ENCODE peak calls at places on chromosome 10, in nine cellular contexts. S, I, Q, R, K, O, J, F and Z are unnamed samples.

GRCh38 chr10:98470850-98471249 is 24.1 kb upstream of the HPS1 start:
- DNase-seq in S (peak), I (no peak), Q (no peak), R (no peak), K (no peak), O (no peak), J (no peak), F (peak), Z (no peak)

GRCh38 chr10:51640120-51640819 is 59.1 kb downstream of the CSTF2T start:
- DNase-seq in S (no peak), I (no peak), Q (no peak), R (no peak), K (no peak), O (no peak), J (no peak), F (peak), Z (no peak)

GRCh38 chr10:79350407-79351154 is 3.3 kb downstream of the PPIF start:
- DNase-seq in S (no peak), I (no peak), Q (no peak), R (no peak), K (no peak), O (no peak), J (no peak), F (no peak), Z (no peak)

GRCh38 chr10:77669892-77670291 is 32.3 kb upstream of the KCNMA1 start:
- DNase-seq in S (no peak), I (no peak), Q (no peak), R (no peak), K (no peak), O (no peak), J (no peak), F (peak), Z (no peak)

GRCh38 chr10:101879456-101880189 is 36.0 kb upstream of the KCNIP2 start:
- DNase-seq in S (no peak), I (no peak), Q (peak), R (no peak), K (no peak), O (no peak), J (no peak), F (peak), Z (peak)

GRCh38 chr10:97350138-97350537 is 15.6 kb upstream of the FRAT2 start:
- DNase-seq in S (no peak), I (no peak), Q (no peak), R (no peak), K (no peak), O (no peak), J (no peak), F (no peak), Z (no peak)

GRCh38 chr10:42940487-42941157 is 136.2 kb upstream of the RET start:
- DNase-seq in S (no peak), I (no peak), Q (no peak), R (no peak), K (no peak), O (no peak), J (no peak), F (no peak), Z (no peak)

GRCh38 chr10:59346321-59346720 is 16.0 kb downstream of the FAM13C start:
- DNase-seq in S (no peak), I (no peak), Q (no peak), R (no peak), K (no peak), O (no peak), J (no peak), F (no peak), Z (peak)

GRCh38 chr10:78353636-78354035 is 320.0 kb downstream of the RPS24 start:
- DNase-seq in S (no peak), I (no peak), Q (no peak), R (no peak), K (no peak), O (no peak), J (no peak), F (no peak), Z (no peak)

GRCh38 chr10:85995791-85996190 is 370.8 kb downstream of the GRID1 start:
- DNase-seq in S (no peak), I (no peak), Q (peak), R (peak), K (peak), O (no peak), J (no peak), F (peak), Z (peak)

GRCh38 chr10:84429926-84430520 is 101.6 kb downstream of the CCSER2 start:
- DNase-seq in S (peak), I (no peak), Q (peak), R (peak), K (peak), O (peak), J (peak), F (peak), Z (peak)

GRCh38 chr10:95742529-95742884 is 13.5 kb upstream of the ENTPD1 start:
- DNase-seq in S (peak), I (no peak), Q (peak), R (peak), K (no peak), O (peak), J (no peak), F (no peak), Z (peak)

GRCh38 chr10:117226813-117227451 is 14.0 kb upstream of the SLC18A2 start:
- DNase-seq in S (no peak), I (no peak), Q (peak), R (no peak), K (peak), O (peak), J (no peak), F (peak), Z (peak)

GRCh38 chr10:75103881-75104686 is 7.4 kb upstream of the SAMD8 start:
- DNase-seq in S (no peak), I (no peak), Q (no peak), R (no peak), K (no peak), O (no peak), J (no peak), F (no peak), Z (no peak)

GRCh38 chr10:71753091-71753959 is 20.0 kb downstream of the VSIR start:
- DNase-seq in S (no peak), I (no peak), Q (no peak), R (peak), K (no peak), O (no peak), J (no peak), F (no peak), Z (peak)

GRCh38 chr10:71755179-71755879 is 18.0 kb downstream of the VSIR start:
- DNase-seq in S (no peak), I (no peak), Q (no peak), R (no peak), K (no peak), O (no peak), J (no peak), F (no peak), Z (no peak)

GRCh38 chr10:71752391-71753090 is 20.8 kb downstream of the VSIR start:
- DNase-seq in S (no peak), I (no peak), Q (no peak), R (no peak), K (no peak), O (no peak), J (no peak), F (no peak), Z (no peak)

GRCh38 chr10:71753960-71754505 is 19.3 kb downstream of the VSIR start:
- DNase-seq in S (no peak), I (no peak), Q (no peak), R (no peak), K (no peak), O (no peak), J (no peak), F (no peak), Z (no peak)

DNA sequence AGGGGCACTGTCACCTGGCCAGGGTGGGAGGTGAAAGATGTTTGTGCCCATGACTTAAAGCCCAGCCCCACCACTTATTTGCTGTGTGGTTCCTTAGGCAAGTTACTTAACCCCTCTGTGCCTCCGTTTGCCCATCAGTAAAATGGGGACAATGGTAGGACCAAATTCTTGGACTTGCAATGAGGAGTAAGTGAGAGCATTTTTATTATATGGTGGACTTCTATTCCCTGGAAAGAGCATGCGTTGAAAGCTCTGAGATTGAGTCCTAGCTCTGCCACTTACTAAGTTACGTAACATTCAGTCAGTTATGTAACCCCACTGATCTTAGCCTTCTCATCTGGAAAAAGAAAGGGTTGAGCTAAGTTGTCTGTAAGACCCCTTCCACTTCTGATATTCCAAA is 18.8 kb downstream of the VSIR start:
- DNase-seq in S (no peak), I (no peak), Q (no peak), R (no peak), K (no peak), O (no peak), J (no peak), F (no peak), Z (no peak)
- H3K4me3 ChIP-seq in S (no peak), I (no peak), Q (no peak), R (no peak), K (no peak), O (no peak), J (no peak), F (no peak), Z (no peak)

GRCh38 chr10:32982911-32983310 is 24.9 kb upstream of the ITGB1 start:
- DNase-seq in S (no peak), I (no peak), Q (no peak), R (no peak), K (no peak), O (no peak), J (no peak), F (peak), Z (no peak)
- H3K4me3 ChIP-seq in S (no peak), I (no peak), Q (no peak), R (no peak), K (no peak), O (no peak), J (no peak), F (peak), Z (no peak)

GRCh38 chr10:100009283-100009792 is 409 bp downstream of the DNMBP start:
- DNase-seq in S (peak), I (no peak), Q (peak), R (peak), K (peak), O (peak), J (no peak), F (peak), Z (no peak)
- H3K4me3 ChIP-seq in S (peak), I (peak), Q (peak), R (peak), K (peak), O (peak), J (peak), F (peak), Z (peak)

GRCh38 chr10:73809061-73809818 is 2.2 kb downstream of the NDST2 start:
- DNase-seq in S (no peak), I (no peak), Q (no peak), R (no peak), K (no peak), O (no peak), J (no peak), F (no peak), Z (no peak)
- H3K4me3 ChIP-seq in S (no peak), I (no peak), Q (no peak), R (no peak), K (no peak), O (no peak), J (no peak), F (no peak), Z (no peak)